ENCODE peak calls at places on chromosome 9, in six cellular contexts. One of them, this sample, is unnamed.

GRCh38 chr9:3125602-3126392 is 281.9 kb upstream of the PUM3 start:
- DNase-seq in HepG2: no peak
- DNase-seq in GM12892: no peak
- DNase-seq in K562: no peak
- DNase-seq in GM12878: no peak
- DNase-seq in H1: no peak
- DNase-seq in this sample: no peak

GRCh38 chr9:125564641-125565040 is 142.4 kb downstream of the MAPKAP1 start:
- DNase-seq in GM12892: no peak
- DNase-seq in GM12878: no peak
- DNase-seq in H1: no peak
- DNase-seq in K562: no peak
- DNase-seq in HepG2: no peak
- DNase-seq in this sample: no peak

GRCh38 chr9:106913276-106913675 is 50.3 kb downstream of the ZNF462 start:
- DNase-seq in GM12892: no peak
- DNase-seq in HepG2: no peak
- DNase-seq in GM12878: no peak
- DNase-seq in K562: no peak
- DNase-seq in H1: no peak
- DNase-seq in this sample: no peak

GRCh38 chr9:107336718-107337360 is 53.8 kb downstream of the RAD23B start:
- DNase-seq in K562: no peak
- DNase-seq in GM12878: no peak
- DNase-seq in H1: no peak
- DNase-seq in HepG2: no peak
- DNase-seq in GM12892: no peak
- DNase-seq in this sample: no peak

GRCh38 chr9:130331573-130331972 is 66.0 kb downstream of the HMCN2 start:
- DNase-seq in GM12878: no peak
- DNase-seq in GM12892: no peak
- DNase-seq in K562: no peak
- DNase-seq in H1: no peak
- DNase-seq in HepG2: no peak
- DNase-seq in this sample: no peak

GRCh38 chr9:98117984-98118639 is 910 bp downstream of the TRIM14 start:
- DNase-seq in GM12892: no peak
- DNase-seq in GM12878: no peak
- DNase-seq in HepG2: peak
- DNase-seq in K562: peak
- DNase-seq in H1: no peak
- DNase-seq in this sample: no peak

GRCh38 chr9:14215614-14216013 is 98.3 kb downstream of the NFIB start:
- DNase-seq in GM12878: no peak
- DNase-seq in GM12892: no peak
- DNase-seq in K562: no peak
- DNase-seq in HepG2: no peak
- DNase-seq in H1: no peak
- DNase-seq in this sample: no peak

GRCh38 chr9:132798817-132799790 is 79.0 kb downstream of the AK8 start:
- DNase-seq in GM12892: no peak
- DNase-seq in K562: peak
- DNase-seq in H1: no peak
- DNase-seq in GM12878: no peak
- DNase-seq in HepG2: peak
- DNase-seq in this sample: no peak

GRCh38 chr9:111959468-111959941 is 62.9 kb downstream of the UGCG start:
- DNase-seq in K562: no peak
- DNase-seq in GM12892: no peak
- DNase-seq in HepG2: peak
- DNase-seq in H1: no peak
- DNase-seq in GM12878: no peak
- DNase-seq in this sample: no peak

GRCh38 chr9:37676411-37676830 is 25.7 kb downstream of the FRMPD1 start:
- DNase-seq in GM12878: no peak
- DNase-seq in HepG2: no peak
- DNase-seq in H1: no peak
- DNase-seq in GM12892: no peak
- DNase-seq in K562: no peak
- DNase-seq in this sample: no peak

GRCh38 chr9:4741365-4742031 is 496 bp upstream of the AK3 start:
- DNase-seq in H1: no peak
- DNase-seq in K562: peak
- DNase-seq in GM12878: no peak
- DNase-seq in HepG2: peak
- DNase-seq in GM12892: peak
- DNase-seq in this sample: no peak

GRCh38 chr9:122200960-122201635 is 27.7 kb downstream of the LHX6 start:
- DNase-seq in K562: no peak
- DNase-seq in H1: no peak
- DNase-seq in HepG2: no peak
- DNase-seq in GM12892: no peak
- DNase-seq in GM12878: no peak
- DNase-seq in this sample: no peak

GRCh38 chr9:81874228-81874627 is 54.0 kb upstream of the SPATA31D4 start:
- DNase-seq in K562: no peak
- DNase-seq in HepG2: no peak
- DNase-seq in H1: no peak
- DNase-seq in GM12892: no peak
- DNase-seq in GM12878: no peak
- DNase-seq in this sample: no peak

GRCh38 chr9:101566904-101567724 is 27.7 kb downstream of the PPP3R2 start:
- DNase-seq in H1: no peak
- DNase-seq in GM12878: no peak
- DNase-seq in HepG2: peak
- DNase-seq in GM12892: no peak
- DNase-seq in K562: peak
- DNase-seq in this sample: no peak

GRCh38 chr9:98070704-98071103 is 14.2 kb downstream of the NANS start:
- DNase-seq in GM12892: no peak
- DNase-seq in GM12878: no peak
- DNase-seq in K562: no peak
- DNase-seq in HepG2: no peak
- DNase-seq in H1: no peak
- DNase-seq in this sample: no peak

GRCh38 chr9:91771027-91771426 is 179.0 kb downstream of the ROR2 start:
- DNase-seq in H1: no peak
- DNase-seq in K562: no peak
- DNase-seq in GM12878: no peak
- DNase-seq in HepG2: no peak
- DNase-seq in GM12892: no peak
- DNase-seq in this sample: no peak

GRCh38 chr9:76810377-76810957 is 46.2 kb downstream of the PCA3 start:
- DNase-seq in K562: peak
- DNase-seq in GM12892: no peak
- DNase-seq in H1: no peak
- DNase-seq in HepG2: peak
- DNase-seq in GM12878: no peak
- DNase-seq in this sample: peak

GRCh38 chr9:15670884-15671283 is 118.0 kb downstream of the CCDC171 start:
- DNase-seq in K562: no peak
- DNase-seq in HepG2: no peak
- DNase-seq in H1: no peak
- DNase-seq in GM12878: peak
- DNase-seq in GM12892: no peak
- DNase-seq in this sample: no peak

GRCh38 chr9:132020272-132020671 is 59.4 kb downstream of the MED27 start:
- DNase-seq in K562: no peak
- DNase-seq in H1: no peak
- DNase-seq in HepG2: no peak
- DNase-seq in GM12892: no peak
- DNase-seq in GM12878: no peak
- DNase-seq in this sample: no peak

GRCh38 chr9:134396825-134397224 is 70.6 kb downstream of the RXRA start:
- DNase-seq in K562: no peak
- DNase-seq in GM12878: no peak
- DNase-seq in GM12892: no peak
- DNase-seq in H1: no peak
- DNase-seq in HepG2: no peak
- DNase-seq in this sample: no peak
- TF ChIP-seq TAF1 in K562: no peak
- TF ChIP-seq TAF1 in GM12878: no peak
- TF ChIP-seq TAF1 in GM12892: no peak
- TF ChIP-seq TAF1 in H1: no peak
- TF ChIP-seq TAF1 in HepG2: no peak
- TF ChIP-seq TAF1 in this sample: no peak

DNA sequence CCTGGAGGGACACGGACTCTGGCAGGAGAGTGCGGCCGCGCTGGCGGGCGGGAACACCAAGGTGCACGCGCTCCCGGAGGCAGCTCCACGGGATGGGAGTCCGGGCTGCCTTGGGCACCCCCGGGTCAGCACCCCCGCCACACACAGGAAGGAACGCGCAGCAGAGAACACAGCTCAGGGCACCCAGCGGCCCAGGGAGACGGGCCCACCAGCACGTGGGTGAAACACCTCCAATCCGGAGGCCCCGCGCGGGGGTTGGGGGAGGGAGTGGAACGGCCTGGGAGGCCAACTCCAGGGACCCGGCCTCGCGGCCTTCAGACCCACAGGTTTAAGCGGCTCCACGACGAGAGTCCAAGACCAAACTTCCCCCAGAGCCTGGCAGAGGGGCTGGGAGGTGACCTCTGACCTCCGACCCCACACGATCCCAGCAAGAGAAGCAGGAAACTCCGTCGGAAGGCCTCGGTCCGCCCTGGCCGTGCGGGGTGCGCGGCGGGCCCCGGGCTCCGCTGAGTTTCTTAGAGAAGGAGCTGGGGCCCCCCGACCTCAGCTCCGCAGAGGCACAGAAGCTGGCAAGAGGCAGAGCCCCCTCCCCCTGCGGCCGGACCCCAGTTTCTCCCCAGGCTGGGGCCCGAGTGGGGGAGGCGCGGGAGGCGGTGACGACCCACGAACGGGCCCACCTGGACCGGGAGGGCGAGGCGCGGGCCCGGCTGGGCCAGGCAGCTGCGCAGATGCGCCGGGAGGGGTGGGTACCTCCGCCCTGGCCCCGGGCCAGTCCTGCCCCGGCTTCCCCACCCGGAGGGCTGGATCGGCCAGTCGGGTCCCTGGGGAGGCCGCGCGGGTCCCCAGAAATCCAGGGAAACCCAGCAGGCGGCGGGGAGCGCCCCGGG is 851 bp downstream of the NACC2 start:
- DNase-seq in GM12892: no peak
- DNase-seq in GM12878: no peak
- DNase-seq in H1: no peak
- DNase-seq in HepG2: peak
- DNase-seq in K562: peak
- DNase-seq in this sample: no peak
- TF ChIP-seq POLR2A in GM12892: no peak
- TF ChIP-seq POLR2A in GM12878: peak
- TF ChIP-seq POLR2A in H1: no peak
- TF ChIP-seq POLR2A in HepG2: peak
- TF ChIP-seq POLR2A in K562: peak
- TF ChIP-seq POLR2A in this sample: no peak

DNA sequence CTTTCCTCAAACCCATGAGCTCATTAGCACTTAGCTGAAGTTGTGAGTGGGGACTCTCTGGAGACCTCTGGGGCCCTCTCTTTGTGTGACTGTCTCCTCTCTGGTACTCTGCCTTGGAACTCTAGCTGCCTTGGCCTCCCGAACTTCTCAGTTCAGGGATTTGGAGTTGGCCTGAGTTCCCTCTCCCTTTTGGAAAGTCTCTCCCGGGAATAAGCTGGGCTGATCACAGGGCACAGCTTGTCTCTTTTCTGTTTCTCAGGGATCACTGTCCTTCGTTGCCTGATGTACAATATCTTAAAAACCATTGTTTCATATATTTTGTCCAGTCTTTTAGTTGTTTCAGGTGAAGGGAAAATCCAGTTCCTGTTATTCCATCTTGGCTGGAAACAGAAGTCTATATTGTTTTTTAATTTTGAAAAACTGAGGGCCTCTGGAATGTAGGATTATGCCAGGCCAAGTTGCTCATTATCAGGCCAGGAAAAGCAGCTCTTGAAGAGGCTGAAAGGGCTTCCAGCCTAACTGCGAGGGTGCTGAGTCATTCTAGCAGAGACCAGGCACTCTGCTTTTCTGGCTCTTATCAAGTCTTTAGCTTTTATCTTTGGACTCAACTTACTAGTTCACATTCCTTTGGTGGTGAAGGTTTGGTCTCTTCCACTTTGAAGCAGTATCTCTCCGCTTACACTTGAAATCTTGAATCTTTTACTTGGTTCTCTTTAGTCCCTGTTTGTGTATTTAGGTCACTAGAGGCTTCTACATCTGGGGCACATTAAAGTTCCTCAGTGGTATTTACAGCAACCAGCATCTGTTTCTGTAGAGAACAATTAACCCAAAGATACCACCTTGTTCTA is 8.4 kb upstream of the RGS3 start:
- DNase-seq in K562: peak
- DNase-seq in HepG2: peak
- DNase-seq in H1: no peak
- DNase-seq in GM12892: no peak
- DNase-seq in GM12878: no peak
- DNase-seq in this sample: no peak
- TF ChIP-seq TAF1 in K562: no peak
- TF ChIP-seq TAF1 in HepG2: no peak
- TF ChIP-seq TAF1 in H1: peak
- TF ChIP-seq TAF1 in GM12892: no peak
- TF ChIP-seq TAF1 in GM12878: no peak
- TF ChIP-seq TAF1 in this sample: no peak

DNA sequence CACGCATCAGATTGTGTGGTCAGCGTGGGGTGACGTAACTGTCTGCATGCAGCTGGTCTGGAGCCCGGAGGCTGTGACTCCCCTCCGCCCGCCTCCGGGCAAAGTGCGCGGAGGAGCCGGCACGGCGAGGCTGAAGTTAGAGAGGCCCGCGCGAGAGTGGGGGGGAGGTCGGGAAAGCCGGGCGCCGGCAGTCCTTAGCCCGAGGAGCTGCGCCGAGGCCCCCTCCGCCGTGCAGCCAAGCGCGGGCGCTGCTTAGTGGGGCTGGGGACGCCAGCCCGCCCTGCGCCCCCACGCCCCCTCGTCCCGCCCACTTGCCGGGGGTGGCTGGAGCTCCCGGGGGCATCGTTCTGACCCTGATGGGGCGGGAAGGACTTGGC is 422 bp downstream of the NINJ1 start:
- DNase-seq in GM12878: no peak
- DNase-seq in K562: peak
- DNase-seq in GM12892: peak
- DNase-seq in HepG2: peak
- DNase-seq in H1: no peak
- DNase-seq in this sample: peak
- TF ChIP-seq POLR2A in GM12878: peak
- TF ChIP-seq POLR2A in K562: no peak
- TF ChIP-seq POLR2A in GM12892: no peak
- TF ChIP-seq POLR2A in HepG2: peak
- TF ChIP-seq POLR2A in H1: no peak
- TF ChIP-seq POLR2A in this sample: no peak